ENCODE peak calls at places on chromosomes 1 and 21, in eight cellular contexts. N, I, Q, K, S, P, U and G are unnamed samples.

GRCh38 chr1:188903241-188903640 is 1574.4 kb downstream of the BRINP3 start:
- DNase-seq in P (no peak), U (no peak), N (no peak), S (no peak), K (no peak), I (no peak), Q (no peak), G (no peak)

GRCh38 chr1:168834225-168834872 is 105.3 kb upstream of the DPT start:
- DNase-seq in N (no peak), U (no peak), I (no peak), Q (no peak), P (no peak), S (no peak), K (peak; percentile 17), G (no peak)

GRCh38 chr1:14915356-14916054 is 238.0 kb upstream of the TMEM51 start:
- DNase-seq in P (peak; percentile 47), S (no peak), N (no peak), K (no peak), U (no peak), Q (peak; percentile 60), I (peak; percentile 28), G (no peak)

GRCh38 chr1:43979528-43980254 is 681 bp downstream of the B4GALT2 start:
- DNase-seq in K (peak; percentile 80), S (no peak), N (peak; percentile 72), I (no peak), U (no peak), P (peak; percentile 47), Q (peak; percentile 39), G (no peak)

GRCh38 chr1:209076688-209077087 is 506.8 kb upstream of the CAMK1G start:
- DNase-seq in Q (no peak), U (no peak), I (peak; percentile 4), P (peak; percentile 10), K (no peak), N (no peak), S (no peak), G (no peak)

GRCh38 chr1:26723013-26723991 is 27.5 kb downstream of the ARID1A start:
- DNase-seq in I (peak; percentile 21), Q (peak; percentile 85), P (peak; percentile 99), N (peak; percentile 89), S (peak; percentile 98), U (peak; percentile 95), K (peak; percentile 93), G (peak; percentile 78)

GRCh38 chr21:45244799-45245340 is 42.8 kb downstream of the POFUT2 start:
- DNase-seq in S (no peak), U (no peak), K (no peak), N (peak; percentile 28), I (no peak), P (no peak), Q (no peak), G (no peak)

GRCh38 chr1:173409613-173410012 is 67.5 kb upstream of the PRDX6 start:
- DNase-seq in S (no peak), K (no peak), U (peak; percentile 47), N (peak; percentile 81), P (peak; percentile 64), I (no peak), Q (peak; percentile 25), G (peak; percentile 66)

GRCh38 chr1:119771016-119771415 is 2.3 kb upstream of the HMGCS2 start:
- DNase-seq in P (peak; percentile 4), N (no peak), Q (no peak), S (no peak), K (no peak), U (no peak), I (no peak), G (no peak)

GRCh38 chr1:228150458-228151169 is 884 bp downstream of the GJC2 start:
- DNase-seq in S (no peak), K (no peak), P (no peak), N (peak; percentile 76), I (no peak), Q (peak; percentile 44), U (peak; percentile 76), G (peak; percentile 50)

GRCh38 chr1:31771891-31772668 is 7.9 kb upstream of the ADGRB2 start:
- DNase-seq in U (no peak), S (no peak), N (no peak), Q (no peak), P (no peak), K (no peak), I (no peak), G (no peak)

GRCh38 chr21:32483293-32483595 is 70.7 kb downstream of the EVA1C start:
- DNase-seq in Q (no peak), K (no peak), I (no peak), U (no peak), P (no peak), N (no peak), S (no peak), G (peak; percentile 59)

GRCh38 chr1:231053493-231054162 is 13.6 kb upstream of the FAM89A start:
- DNase-seq in I (no peak), K (peak; percentile 78), Q (no peak), S (peak; percentile 10), P (peak; percentile 75), N (peak; percentile 56), U (peak; percentile 29), G (no peak)

DNA sequence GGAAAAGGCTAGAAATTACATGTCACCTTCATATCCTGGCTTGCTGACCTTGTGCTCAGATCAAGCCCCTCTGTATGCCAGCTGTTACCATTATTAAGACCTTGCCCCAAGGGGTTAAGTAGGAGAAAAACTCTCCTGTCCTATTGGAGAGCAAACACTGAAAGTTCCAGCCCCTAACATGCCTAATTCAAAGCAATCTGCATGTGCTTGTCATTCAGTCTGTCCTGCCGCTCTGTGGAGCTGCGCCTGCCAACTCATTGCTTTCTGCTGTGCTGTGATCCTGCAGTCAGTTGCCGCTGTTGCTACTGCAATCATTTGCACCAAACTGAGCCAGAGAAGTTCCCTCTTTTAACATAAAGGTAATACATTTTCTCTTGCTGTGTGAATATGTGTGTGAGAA is 113.4 kb downstream of the DISP1 start:
- DNase-seq in N (no peak), Q (peak; percentile 20), K (peak; percentile 62), S (no peak), P (peak; percentile 52), I (no peak), U (no peak), G (peak; percentile 52)
- H3K4me3 ChIP-seq in N (no peak overlapping the region), Q (peak overlapping the region; percentile 43), K (no peak overlapping the region), S (no peak overlapping the region), P (no peak overlapping the region), I (no peak overlapping the region), U (no peak overlapping the region), G (peak overlapping the region; percentile 47)

DNA sequence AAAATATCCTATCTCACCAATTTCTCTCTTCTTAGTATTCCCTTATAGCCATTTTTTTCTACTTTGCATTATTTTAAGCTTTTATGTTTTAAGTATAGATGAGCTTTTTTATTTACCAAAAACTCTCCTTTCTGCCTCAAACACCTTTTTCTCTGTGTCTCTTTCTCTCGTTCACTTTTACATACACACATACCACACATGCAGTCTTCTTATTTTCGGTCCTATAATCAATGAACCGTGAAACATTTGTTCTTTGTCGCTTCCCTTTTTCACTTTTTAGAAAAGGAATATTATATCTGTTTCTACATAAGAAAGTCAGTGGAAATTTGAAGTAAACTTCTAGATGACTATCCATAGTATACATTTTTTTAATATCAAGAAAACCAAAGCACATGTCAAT is 183.2 kb downstream of the MRPL39 start:
- DNase-seq in P (no peak), U (no peak), Q (no peak), I (no peak), K (no peak), N (no peak), S (no peak), G (no peak)
- H3K4me3 ChIP-seq in P (no peak overlapping the region), U (no peak overlapping the region), Q (no peak overlapping the region), I (no peak overlapping the region), K (no peak overlapping the region), N (no peak overlapping the region), S (no peak overlapping the region), G (no peak overlapping the region)

GRCh38 chr1:9990944-9991343 is 6.1 kb upstream of the RBP7 start:
- DNase-seq in N (no peak), Q (no peak), K (no peak), U (no peak), P (peak; percentile 90), I (no peak), S (no peak), G (peak; percentile 48)

GRCh38 chr1:9993571-9994075 is 3.4 kb upstream of the RBP7 start:
- DNase-seq in N (no peak), P (no peak), S (no peak), K (no peak), Q (no peak), I (no peak), U (no peak), G (no peak)

GRCh38 chr1:9992910-9993309 is 4.1 kb upstream of the RBP7 start:
- DNase-seq in Q (no peak), U (no peak), S (no peak), N (no peak), P (no peak), I (no peak), K (no peak), G (no peak)

GRCh38 chr1:10001016-10001665 is 4.1 kb downstream of the RBP7 start:
- DNase-seq in N (no peak), P (no peak), S (no peak), I (no peak), Q (peak; percentile 76), U (no peak), K (no peak), G (no peak)

DNA sequence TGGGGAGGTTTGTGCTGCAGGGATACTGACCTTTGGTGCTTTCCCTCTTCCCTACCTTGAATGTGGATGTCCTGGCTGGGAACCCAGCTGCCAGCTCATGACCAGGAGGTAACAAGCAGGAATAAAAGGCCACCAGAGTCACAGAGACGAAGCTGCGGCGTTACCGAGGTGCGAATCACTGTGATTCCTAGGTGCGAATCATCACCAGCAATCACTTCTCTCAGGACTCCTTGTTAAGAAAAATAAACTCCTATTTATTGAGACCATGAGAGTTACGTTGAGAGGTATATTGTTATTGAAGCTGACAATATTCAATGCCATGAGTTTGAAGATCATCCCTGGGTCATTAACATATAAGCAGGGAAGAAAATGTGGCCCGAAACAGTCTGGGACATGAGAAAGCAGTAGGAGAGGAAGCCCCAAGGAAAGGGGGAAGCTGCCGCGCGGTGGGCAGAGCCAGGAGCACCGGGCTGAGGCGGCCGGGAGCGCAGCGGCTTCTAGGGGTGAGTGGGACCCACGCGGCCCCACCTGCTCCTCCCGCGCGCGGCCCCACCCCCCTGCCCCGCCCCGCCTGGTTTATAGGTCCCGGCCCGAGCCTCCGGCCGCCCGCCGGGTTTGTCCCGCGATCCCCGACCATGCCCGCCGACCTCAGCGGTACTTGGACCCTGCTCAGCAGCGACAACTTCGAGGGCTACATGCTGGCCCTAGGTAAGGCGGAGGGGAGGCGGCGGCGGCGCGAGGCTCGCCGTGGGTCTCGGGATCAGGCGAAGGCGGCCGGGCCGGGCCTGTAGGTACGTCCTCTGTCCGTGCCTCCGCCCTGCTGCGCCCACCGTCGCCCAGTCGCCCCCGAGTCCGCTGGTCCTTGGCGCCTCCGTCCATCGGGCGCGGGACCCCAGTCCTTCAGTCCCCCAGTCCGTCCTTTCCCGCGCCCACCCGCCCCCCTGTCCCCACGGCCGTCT is at the start of gene RBP7:
- DNase-seq in K (peak; percentile 23), S (no peak), I (no peak), U (no peak), N (no peak), P (no peak), Q (no peak), G (peak; percentile 68)
- H3K4me3 ChIP-seq in K (peak within 1 kb of the TSS; percentile 28), S (peak within 1 kb of the TSS; percentile 21), I (peak within 1 kb of the TSS; percentile 52), U (peak within 1 kb of the TSS; percentile 33), N (peak within 1 kb of the TSS; percentile 41), P (no peak within 1 kb of the TSS), Q (peak within 1 kb of the TSS; percentile 76), G (peak within 1 kb of the TSS; percentile 59)

DNA sequence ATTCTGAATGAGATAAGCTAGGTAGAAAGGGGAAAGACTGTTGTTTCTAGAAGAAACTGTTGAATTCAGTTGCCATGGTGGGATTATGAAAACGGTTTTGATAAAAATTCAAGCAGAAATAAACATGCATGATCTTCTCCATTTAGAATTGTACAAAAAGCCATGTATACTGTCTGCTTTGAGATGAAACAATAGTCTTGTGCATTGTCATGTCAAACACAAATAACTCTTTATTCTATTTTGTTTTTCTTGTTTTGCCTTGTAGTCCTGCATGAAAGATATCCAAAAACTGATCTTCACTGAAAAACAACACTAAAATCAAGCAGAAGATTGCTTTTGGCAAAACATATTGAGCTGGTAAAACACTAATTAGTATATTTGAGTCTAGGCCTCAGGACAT is 659.9 kb downstream of the LTN1 start:
- DNase-seq in N (no peak), P (no peak), Q (no peak), S (no peak), U (no peak), I (no peak), K (no peak), G (no peak)
- H3K4me3 ChIP-seq in N (no peak overlapping the region), P (no peak overlapping the region), Q (no peak overlapping the region), S (no peak overlapping the region), U (no peak overlapping the region), I (no peak overlapping the region), K (no peak overlapping the region), G (no peak overlapping the region)